ENCODE peak calls at places on chromosome 5, in four cellular contexts. One of them, this sample, is unnamed.

GRCh38 chr5:1204693-1205242 is 3.4 kb downstream of the SLC6A19 start:
- DNase-seq in renal cortical epithelial cell: peak; percentile 11
- DNase-seq in H54: no peak
- DNase-seq in non-pigmented ciliary epithelial cell: no peak
- DNase-seq in this sample: peak; percentile 13

GRCh38 chr5:63959177-63959982 is 2.9 kb downstream of the HTR1A start:
- DNase-seq in renal cortical epithelial cell: no peak
- DNase-seq in H54: no peak
- DNase-seq in non-pigmented ciliary epithelial cell: no peak
- DNase-seq in this sample: no peak

GRCh38 chr5:155460501-155460931 is 447.0 kb downstream of the KIF4B start:
- DNase-seq in renal cortical epithelial cell: no peak
- DNase-seq in H54: no peak
- DNase-seq in non-pigmented ciliary epithelial cell: no peak
- DNase-seq in this sample: no peak

GRCh38 chr5:150119421-150120061 is 33.2 kb upstream of the CSF1R start:
- DNase-seq in H54: no peak
- DNase-seq in non-pigmented ciliary epithelial cell: no peak
- DNase-seq in renal cortical epithelial cell: no peak
- DNase-seq in this sample: no peak

GRCh38 chr5:15425802-15426201 is 74.2 kb upstream of the FBXL7 start:
- DNase-seq in non-pigmented ciliary epithelial cell: peak; percentile 9
- DNase-seq in renal cortical epithelial cell: peak; percentile 2
- DNase-seq in H54: no peak
- DNase-seq in this sample: peak; percentile 1

GRCh38 chr5:120473332-120473731 is 9.2 kb downstream of the PRR16 start:
- DNase-seq in renal cortical epithelial cell: no peak
- DNase-seq in non-pigmented ciliary epithelial cell: no peak
- DNase-seq in H54: no peak
- DNase-seq in this sample: no peak

GRCh38 chr5:133247881-133248642 is 196.2 kb downstream of the HSPA4 start:
- DNase-seq in non-pigmented ciliary epithelial cell: no peak
- DNase-seq in renal cortical epithelial cell: peak; percentile 51
- DNase-seq in H54: peak; percentile 52
- DNase-seq in this sample: peak; percentile 36

GRCh38 chr5:1244255-1244654 is 19.1 kb downstream of the SLC6A18 start:
- DNase-seq in non-pigmented ciliary epithelial cell: no peak
- DNase-seq in H54: no peak
- DNase-seq in renal cortical epithelial cell: no peak
- DNase-seq in this sample: no peak

GRCh38 chr5:169431386-169431785 is 130.4 kb upstream of the SLIT3 start:
- DNase-seq in renal cortical epithelial cell: peak; percentile 19
- DNase-seq in H54: no peak
- DNase-seq in non-pigmented ciliary epithelial cell: no peak
- DNase-seq in this sample: no peak

GRCh38 chr5:59021837-59022514 is 439.1 kb downstream of the RAB3C start:
- DNase-seq in non-pigmented ciliary epithelial cell: no peak
- DNase-seq in H54: no peak
- DNase-seq in renal cortical epithelial cell: peak; percentile 68
- DNase-seq in this sample: no peak

GRCh38 chr5:169946743-169947142 is 33.6 kb downstream of the INSYN2B start:
- DNase-seq in non-pigmented ciliary epithelial cell: no peak
- DNase-seq in renal cortical epithelial cell: no peak
- DNase-seq in H54: no peak
- DNase-seq in this sample: no peak

GRCh38 chr5:103305829-103306228 is 47.3 kb downstream of the MACIR start:
- DNase-seq in H54: no peak
- DNase-seq in non-pigmented ciliary epithelial cell: no peak
- DNase-seq in renal cortical epithelial cell: no peak
- DNase-seq in this sample: no peak

GRCh38 chr5:179601871-179602625 is 21.4 kb downstream of the HNRNPH1 start:
- DNase-seq in renal cortical epithelial cell: no peak
- DNase-seq in H54: no peak
- DNase-seq in non-pigmented ciliary epithelial cell: no peak
- DNase-seq in this sample: no peak

GRCh38 chr5:73367650-73368049 is 80.9 kb downstream of the FOXD1 start:
- DNase-seq in renal cortical epithelial cell: peak; percentile 67
- DNase-seq in non-pigmented ciliary epithelial cell: no peak
- DNase-seq in H54: no peak
- DNase-seq in this sample: no peak

GRCh38 chr5:179227578-179228311 is 117.5 kb downstream of the ADAMTS2 start:
- DNase-seq in renal cortical epithelial cell: no peak
- DNase-seq in H54: no peak
- DNase-seq in non-pigmented ciliary epithelial cell: no peak
- DNase-seq in this sample: no peak

GRCh38 chr5:80181618-80182211 is 74.1 kb downstream of the SERINC5 start:
- DNase-seq in H54: no peak
- DNase-seq in non-pigmented ciliary epithelial cell: no peak
- DNase-seq in renal cortical epithelial cell: peak; percentile 98
- DNase-seq in this sample: peak; percentile 62

GRCh38 chr5:15472116-15472515 is 27.9 kb upstream of the FBXL7 start:
- DNase-seq in non-pigmented ciliary epithelial cell: no peak
- DNase-seq in H54: no peak
- DNase-seq in renal cortical epithelial cell: no peak
- DNase-seq in this sample: no peak

GRCh38 chr5:136424835-136425694 is 59.7 kb upstream of the TRPC7 start:
- DNase-seq in non-pigmented ciliary epithelial cell: peak; percentile 14
- DNase-seq in H54: peak; percentile 44
- DNase-seq in renal cortical epithelial cell: peak; percentile 59
- DNase-seq in this sample: peak; percentile 25

GRCh38 chr5:154985126-154985525 is 28.4 kb upstream of the KIF4B start:
- DNase-seq in non-pigmented ciliary epithelial cell: no peak
- DNase-seq in H54: no peak
- DNase-seq in renal cortical epithelial cell: no peak
- DNase-seq in this sample: no peak

GRCh38 chr5:116365006-116365496 is 209.6 kb downstream of the SEMA6A start:
- DNase-seq in renal cortical epithelial cell: no peak
- DNase-seq in non-pigmented ciliary epithelial cell: no peak
- DNase-seq in H54: no peak
- DNase-seq in this sample: no peak

This sample was measured in Caki2.